ENCODE peak calls at places on chromosomes 6 and 20, in five cellular contexts. N is iPS-NIHi11, W is iris pigment epithelial cell, Y is HuH-7.5, C is activated B cell treated with CpG ODN at 0.5 μM for 24 hours. A is an unnamed sample.

GRCh38 chr6:15627829-15628228 is 35.0 kb downstream of the DTNBP1 start:
- DNase-seq in N (no peak), C (no peak), W (no peak), Y (no peak), A (no peak)

GRCh38 chr20:4084721-4085120 is 69.4 kb upstream of the RNF24 start:
- DNase-seq in Y (no peak), W (no peak), N (no peak), C (no peak), A (no peak)

GRCh38 chr20:56187791-56188190 is 60.7 kb upstream of the MC3R start:
- DNase-seq in Y (no peak), C (no peak), N (peak), W (no peak), A (no peak)

GRCh38 chr20:63742381-63743024 is 2.9 kb downstream of the SLC2A4RG start:
- DNase-seq in N (no peak), W (no peak), Y (peak), C (no peak), A (no peak)

GRCh38 chr6:57130784-57131183 is 40.8 kb downstream of the ZNF451 start:
- DNase-seq in C (no peak), W (no peak), N (no peak), Y (no peak), A (no peak)

GRCh38 chr6:44731485-44732095 is 344.1 kb downstream of the CDC5L start:
- DNase-seq in Y (no peak), C (no peak), N (no peak), W (peak), A (no peak)

GRCh38 chr20:31587545-31588389 is 17.3 kb upstream of the ID1 start:
- DNase-seq in C (no peak), W (peak), N (no peak), Y (peak), A (no peak)

GRCh38 chr6:78580923-78581322 is 286.4 kb upstream of the IRAK1BP1 start:
- DNase-seq in N (no peak), C (no peak), Y (no peak), W (no peak), A (no peak)

GRCh38 chr6:121550491-121551010 is 115.1 kb downstream of the GJA1 start:
- DNase-seq in N (no peak), C (no peak), W (no peak), Y (no peak), A (no peak)